ENCODE peak calls at places on chromosomes 5 and 9, in eight cellular contexts. One of them, this sample, is unnamed.

GRCh38 chr9:4828776-4829175 is 36.0 kb downstream of the RCL1 start:
- DNase-seq in activated naive CD8-positive, alpha-beta T cell treated with anti-CD3 and anti-CD28 coated beads, Interleukin-2, amount 50 U/mL, for 16 hours: no peak
- DNase-seq in midbrain: no peak
- DNase-seq in iPS-NIHi11: no peak
- DNase-seq in progenitor cell of endocrine pancreas: no peak
- DNase-seq in stimulated activated CD4-positive, alpha-beta T cell treated with anti-CD3 and anti-CD28 coated beads, Interleukin-4, amount 100 ng/mL, for 1 hour: no peak
- DNase-seq in epithelial cell of esophagus: peak
- DNase-seq in HL-60: no peak
- DNase-seq in this sample: peak

GRCh38 chr5:95759634-95760033 is 28.5 kb downstream of the RHOBTB3 start:
- DNase-seq in activated naive CD8-positive, alpha-beta T cell treated with anti-CD3 and anti-CD28 coated beads, Interleukin-2, amount 50 U/mL, for 16 hours: no peak
- DNase-seq in midbrain: no peak
- DNase-seq in iPS-NIHi11: no peak
- DNase-seq in progenitor cell of endocrine pancreas: no peak
- DNase-seq in stimulated activated CD4-positive, alpha-beta T cell treated with anti-CD3 and anti-CD28 coated beads, Interleukin-4, amount 100 ng/mL, for 1 hour: no peak
- DNase-seq in epithelial cell of esophagus: no peak
- DNase-seq in HL-60: no peak
- DNase-seq in this sample: peak

GRCh38 chr5:2764581-2764980 is 13.1 kb upstream of the IRX2 start:
- DNase-seq in activated naive CD8-positive, alpha-beta T cell treated with anti-CD3 and anti-CD28 coated beads, Interleukin-2, amount 50 U/mL, for 16 hours: no peak
- DNase-seq in midbrain: no peak
- DNase-seq in iPS-NIHi11: no peak
- DNase-seq in progenitor cell of endocrine pancreas: no peak
- DNase-seq in stimulated activated CD4-positive, alpha-beta T cell treated with anti-CD3 and anti-CD28 coated beads, Interleukin-4, amount 100 ng/mL, for 1 hour: no peak
- DNase-seq in epithelial cell of esophagus: no peak
- DNase-seq in HL-60: no peak
- DNase-seq in this sample: no peak

GRCh38 chr5:173781826-173782670 is 106.1 kb upstream of the CPEB4 start:
- DNase-seq in activated naive CD8-positive, alpha-beta T cell treated with anti-CD3 and anti-CD28 coated beads, Interleukin-2, amount 50 U/mL, for 16 hours: peak
- DNase-seq in midbrain: peak
- DNase-seq in iPS-NIHi11: no peak
- DNase-seq in progenitor cell of endocrine pancreas: no peak
- DNase-seq in stimulated activated CD4-positive, alpha-beta T cell treated with anti-CD3 and anti-CD28 coated beads, Interleukin-4, amount 100 ng/mL, for 1 hour: peak
- DNase-seq in epithelial cell of esophagus: peak
- DNase-seq in HL-60: peak
- DNase-seq in this sample: peak

GRCh38 chr9:89879711-89880110 is 274.9 kb downstream of the GADD45G start:
- DNase-seq in activated naive CD8-positive, alpha-beta T cell treated with anti-CD3 and anti-CD28 coated beads, Interleukin-2, amount 50 U/mL, for 16 hours: no peak
- DNase-seq in midbrain: no peak
- DNase-seq in iPS-NIHi11: no peak
- DNase-seq in progenitor cell of endocrine pancreas: no peak
- DNase-seq in stimulated activated CD4-positive, alpha-beta T cell treated with anti-CD3 and anti-CD28 coated beads, Interleukin-4, amount 100 ng/mL, for 1 hour: no peak
- DNase-seq in epithelial cell of esophagus: no peak
- DNase-seq in HL-60: no peak
- DNase-seq in this sample: peak

GRCh38 chr9:93682155-93682968 is 106.0 kb downstream of the PHF2 start:
- DNase-seq in activated naive CD8-positive, alpha-beta T cell treated with anti-CD3 and anti-CD28 coated beads, Interleukin-2, amount 50 U/mL, for 16 hours: peak
- DNase-seq in midbrain: peak
- DNase-seq in iPS-NIHi11: peak
- DNase-seq in progenitor cell of endocrine pancreas: peak
- DNase-seq in stimulated activated CD4-positive, alpha-beta T cell treated with anti-CD3 and anti-CD28 coated beads, Interleukin-4, amount 100 ng/mL, for 1 hour: peak
- DNase-seq in epithelial cell of esophagus: peak
- DNase-seq in HL-60: peak
- DNase-seq in this sample: peak

GRCh38 chr9:136543830-136544548 is 1.9 kb downstream of the NOTCH1 start:
- DNase-seq in activated naive CD8-positive, alpha-beta T cell treated with anti-CD3 and anti-CD28 coated beads, Interleukin-2, amount 50 U/mL, for 16 hours: no peak
- DNase-seq in midbrain: peak
- DNase-seq in iPS-NIHi11: no peak
- DNase-seq in progenitor cell of endocrine pancreas: peak
- DNase-seq in stimulated activated CD4-positive, alpha-beta T cell treated with anti-CD3 and anti-CD28 coated beads, Interleukin-4, amount 100 ng/mL, for 1 hour: no peak
- DNase-seq in epithelial cell of esophagus: no peak
- DNase-seq in HL-60: no peak
- DNase-seq in this sample: no peak

GRCh38 chr9:90966475-90967150 is 165.0 kb downstream of the SYK start:
- DNase-seq in activated naive CD8-positive, alpha-beta T cell treated with anti-CD3 and anti-CD28 coated beads, Interleukin-2, amount 50 U/mL, for 16 hours: no peak
- DNase-seq in midbrain: no peak
- DNase-seq in iPS-NIHi11: no peak
- DNase-seq in progenitor cell of endocrine pancreas: no peak
- DNase-seq in stimulated activated CD4-positive, alpha-beta T cell treated with anti-CD3 and anti-CD28 coated beads, Interleukin-4, amount 100 ng/mL, for 1 hour: peak
- DNase-seq in epithelial cell of esophagus: peak
- DNase-seq in HL-60: no peak
- DNase-seq in this sample: peak

This sample was measured in fibroblast of the aortic adventitia.